ENCODE peak calls at places on chromosomes 4 and X, in eight cellular contexts. One of them, this sample, is unnamed.

GRCh38 chr4:164952551-164952950 is 24.9 kb downstream of the TRIM61 start:
- DNase-seq in HepG2: no peak
- DNase-seq in HCT116: no peak
- DNase-seq in endothelial cell of umbilical vein: no peak
- DNase-seq in H1: no peak
- DNase-seq in K562: no peak
- DNase-seq in GM23338: no peak
- DNase-seq in GM12878: no peak
- DNase-seq in this sample: no peak

GRCh38 chrX:17656035-17656418 is 81.3 kb upstream of the SCML1 start:
- DNase-seq in H1: peak; percentile 48
- DNase-seq in HepG2: no peak
- DNase-seq in HCT116: no peak
- DNase-seq in K562: no peak
- DNase-seq in GM12878: no peak
- DNase-seq in endothelial cell of umbilical vein: no peak
- DNase-seq in GM23338: peak; percentile 48
- DNase-seq in this sample: no peak

GRCh38 chr4:66294626-66295025 is 624.3 kb upstream of the EPHA5 start:
- DNase-seq in K562: no peak
- DNase-seq in H1: no peak
- DNase-seq in GM23338: no peak
- DNase-seq in endothelial cell of umbilical vein: no peak
- DNase-seq in GM12878: no peak
- DNase-seq in HCT116: no peak
- DNase-seq in HepG2: no peak
- DNase-seq in this sample: no peak

GRCh38 chr4:120694973-120695372 is 227.6 kb downstream of the PRDM5 start:
- DNase-seq in GM12878: no peak
- DNase-seq in HepG2: no peak
- DNase-seq in HCT116: peak; percentile 56
- DNase-seq in H1: no peak
- DNase-seq in GM23338: no peak
- DNase-seq in endothelial cell of umbilical vein: peak; percentile 68
- DNase-seq in K562: no peak
- DNase-seq in this sample: no peak

GRCh38 chr4:159540501-159540900 is 437.6 kb downstream of the RAPGEF2 start:
- DNase-seq in endothelial cell of umbilical vein: no peak
- DNase-seq in H1: peak; percentile 53
- DNase-seq in HepG2: no peak
- DNase-seq in GM12878: no peak
- DNase-seq in K562: no peak
- DNase-seq in GM23338: peak; percentile 36
- DNase-seq in HCT116: no peak
- DNase-seq in this sample: no peak

GRCh38 chr4:150973626-150974250 is 41.3 kb downstream of the LRBA start:
- DNase-seq in HCT116: no peak
- DNase-seq in GM12878: no peak
- DNase-seq in H1: no peak
- DNase-seq in K562: no peak
- DNase-seq in HepG2: peak; percentile 88
- DNase-seq in GM23338: no peak
- DNase-seq in endothelial cell of umbilical vein: no peak
- DNase-seq in this sample: no peak

GRCh38 chr4:28792917-28793597 is 1927.1 kb upstream of the PCDH7 start:
- DNase-seq in GM12878: no peak
- DNase-seq in GM23338: no peak
- DNase-seq in HCT116: no peak
- DNase-seq in K562: no peak
- DNase-seq in H1: no peak
- DNase-seq in HepG2: no peak
- DNase-seq in endothelial cell of umbilical vein: no peak
- DNase-seq in this sample: no peak

GRCh38 chr4:19983072-19983471 is 268.6 kb upstream of the SLIT2 start:
- DNase-seq in HCT116: no peak
- DNase-seq in endothelial cell of umbilical vein: peak; percentile 90
- DNase-seq in K562: no peak
- DNase-seq in GM23338: no peak
- DNase-seq in H1: no peak
- DNase-seq in HepG2: no peak
- DNase-seq in GM12878: no peak
- DNase-seq in this sample: peak; percentile 22

GRCh38 chrX:34656467-34656841 is 631 bp downstream of the TMEM47 start:
- DNase-seq in HepG2: no peak
- DNase-seq in GM23338: no peak
- DNase-seq in H1: no peak
- DNase-seq in K562: no peak
- DNase-seq in endothelial cell of umbilical vein: peak; percentile 7
- DNase-seq in HCT116: no peak
- DNase-seq in GM12878: no peak
- DNase-seq in this sample: no peak

GRCh38 chrX:20204354-20204753 is 62.4 kb downstream of the RPS6KA3 start:
- DNase-seq in K562: no peak
- DNase-seq in HepG2: no peak
- DNase-seq in endothelial cell of umbilical vein: no peak
- DNase-seq in GM23338: no peak
- DNase-seq in GM12878: no peak
- DNase-seq in H1: no peak
- DNase-seq in HCT116: no peak
- DNase-seq in this sample: no peak

GRCh38 chrX:109874548-109874947 is 128.4 kb upstream of the TMEM164 start:
- DNase-seq in K562: no peak
- DNase-seq in GM23338: no peak
- DNase-seq in endothelial cell of umbilical vein: no peak
- DNase-seq in HCT116: no peak
- DNase-seq in GM12878: no peak
- DNase-seq in HepG2: no peak
- DNase-seq in H1: no peak
- DNase-seq in this sample: no peak

GRCh38 chr4:119682080-119682479 is 53.5 kb upstream of the PDE5A start:
- DNase-seq in HCT116: no peak
- DNase-seq in K562: no peak
- DNase-seq in GM12878: no peak
- DNase-seq in H1: no peak
- DNase-seq in GM23338: no peak
- DNase-seq in HepG2: no peak
- DNase-seq in endothelial cell of umbilical vein: no peak
- DNase-seq in this sample: no peak

GRCh38 chr4:126458993-126459392 is 1144.2 kb downstream of the FAT4 start:
- DNase-seq in H1: no peak
- DNase-seq in K562: no peak
- DNase-seq in GM12878: no peak
- DNase-seq in HCT116: no peak
- DNase-seq in endothelial cell of umbilical vein: no peak
- DNase-seq in HepG2: no peak
- DNase-seq in GM23338: no peak
- DNase-seq in this sample: no peak

GRCh38 chrX:14506866-14507265 is 22.5 kb upstream of the GLRA2 start:
- DNase-seq in GM12878: no peak
- DNase-seq in HCT116: no peak
- DNase-seq in K562: no peak
- DNase-seq in GM23338: no peak
- DNase-seq in HepG2: no peak
- DNase-seq in endothelial cell of umbilical vein: no peak
- DNase-seq in H1: no peak
- DNase-seq in this sample: no peak

GRCh38 chrX:1462110-1462509 is 9.4 kb upstream of the ASMTL start:
- DNase-seq in HepG2: no peak
- DNase-seq in HCT116: no peak
- DNase-seq in H1: no peak
- DNase-seq in GM23338: no peak
- DNase-seq in GM12878: no peak
- DNase-seq in K562: no peak
- DNase-seq in endothelial cell of umbilical vein: no peak
- DNase-seq in this sample: no peak

GRCh38 chr4:40856836-40857362 is 107.1 kb downstream of the NSUN7 start:
- DNase-seq in H1: peak; percentile 90
- DNase-seq in K562: peak; percentile 69
- DNase-seq in endothelial cell of umbilical vein: peak; percentile 42
- DNase-seq in GM23338: peak; percentile 95
- DNase-seq in GM12878: no peak
- DNase-seq in HCT116: no peak
- DNase-seq in HepG2: no peak
- DNase-seq in this sample: no peak

GRCh38 chr4:176824645-176825366 is 32.1 kb upstream of the VEGFC start:
- DNase-seq in GM12878: no peak
- DNase-seq in K562: no peak
- DNase-seq in endothelial cell of umbilical vein: no peak
- DNase-seq in H1: no peak
- DNase-seq in HCT116: no peak
- DNase-seq in GM23338: no peak
- DNase-seq in HepG2: no peak
- DNase-seq in this sample: no peak

GRCh38 chr4:150297861-150298474 is 219.7 kb downstream of the DCLK2 start:
- DNase-seq in GM12878: peak; percentile 8
- DNase-seq in endothelial cell of umbilical vein: peak; percentile 79
- DNase-seq in HepG2: peak; percentile 41
- DNase-seq in H1: no peak
- DNase-seq in K562: peak; percentile 9
- DNase-seq in HCT116: peak; percentile 45
- DNase-seq in GM23338: peak; percentile 70
- DNase-seq in this sample: peak; percentile 66

GRCh38 chr4:163915896-163916295 is 421.4 kb downstream of the TMA16 start:
- DNase-seq in GM12878: no peak
- DNase-seq in GM23338: no peak
- DNase-seq in endothelial cell of umbilical vein: no peak
- DNase-seq in HCT116: no peak
- DNase-seq in H1: no peak
- DNase-seq in HepG2: no peak
- DNase-seq in K562: no peak
- DNase-seq in this sample: no peak

GRCh38 chrX:68438575-68438974 is 5.3 kb upstream of the OPHN1 start:
- DNase-seq in H1: no peak
- DNase-seq in K562: peak; percentile 55
- DNase-seq in HepG2: peak; percentile 30
- DNase-seq in GM12878: no peak
- DNase-seq in GM23338: no peak
- DNase-seq in endothelial cell of umbilical vein: no peak
- DNase-seq in HCT116: no peak
- DNase-seq in this sample: no peak

GRCh38 chr4:108416831-108417230 is 203.5 kb upstream of the RPL34 start:
- DNase-seq in K562: no peak
- DNase-seq in endothelial cell of umbilical vein: no peak
- DNase-seq in GM12878: no peak
- DNase-seq in H1: no peak
- DNase-seq in HepG2: no peak
- DNase-seq in GM23338: no peak
- DNase-seq in HCT116: no peak
- DNase-seq in this sample: no peak

GRCh38 chr4:152101546-152102183 is 340.9 kb upstream of the GATB start:
- DNase-seq in HCT116: no peak
- DNase-seq in HepG2: no peak
- DNase-seq in GM12878: no peak
- DNase-seq in GM23338: no peak
- DNase-seq in endothelial cell of umbilical vein: no peak
- DNase-seq in H1: no peak
- DNase-seq in K562: no peak
- DNase-seq in this sample: no peak

GRCh38 chr4:34105311-34105710 is 2139.0 kb downstream of the ARAP2 start:
- DNase-seq in GM23338: no peak
- DNase-seq in endothelial cell of umbilical vein: no peak
- DNase-seq in HCT116: no peak
- DNase-seq in K562: no peak
- DNase-seq in HepG2: no peak
- DNase-seq in GM12878: no peak
- DNase-seq in H1: no peak
- DNase-seq in this sample: no peak

GRCh38 chr4:138897818-138898226 is 117.8 kb upstream of the NOCT start:
- DNase-seq in HCT116: no peak
- DNase-seq in H1: no peak
- DNase-seq in endothelial cell of umbilical vein: no peak
- DNase-seq in GM12878: no peak
- DNase-seq in GM23338: no peak
- DNase-seq in K562: peak; percentile 29
- DNase-seq in HepG2: peak; percentile 7
- DNase-seq in this sample: no peak

GRCh38 chrX:130014356-130014755 is 31.9 kb downstream of the BCORL1 start:
- DNase-seq in GM12878: no peak
- DNase-seq in H1: no peak
- DNase-seq in endothelial cell of umbilical vein: no peak
- DNase-seq in HepG2: no peak
- DNase-seq in GM23338: no peak
- DNase-seq in HCT116: no peak
- DNase-seq in K562: no peak
- DNase-seq in this sample: no peak

GRCh38 chr4:13524504-13525243 is 19.6 kb downstream of the NKX3-2 start:
- DNase-seq in HepG2: no peak
- DNase-seq in GM12878: no peak
- DNase-seq in endothelial cell of umbilical vein: no peak
- DNase-seq in GM23338: peak; percentile 77
- DNase-seq in HCT116: no peak
- DNase-seq in H1: peak; percentile 73
- DNase-seq in K562: no peak
- DNase-seq in this sample: no peak
- TF ChIP-seq EZH2 in HepG2: no peak
- TF ChIP-seq EZH2 in GM12878: no peak
- TF ChIP-seq EZH2 in endothelial cell of umbilical vein: no peak
- TF ChIP-seq EZH2 in GM23338: peak; percentile 63
- TF ChIP-seq EZH2 in HCT116: no peak
- TF ChIP-seq EZH2 in H1: peak; percentile 93
- TF ChIP-seq EZH2 in K562: no peak
- TF ChIP-seq EZH2 in this sample: no peak

DNA sequence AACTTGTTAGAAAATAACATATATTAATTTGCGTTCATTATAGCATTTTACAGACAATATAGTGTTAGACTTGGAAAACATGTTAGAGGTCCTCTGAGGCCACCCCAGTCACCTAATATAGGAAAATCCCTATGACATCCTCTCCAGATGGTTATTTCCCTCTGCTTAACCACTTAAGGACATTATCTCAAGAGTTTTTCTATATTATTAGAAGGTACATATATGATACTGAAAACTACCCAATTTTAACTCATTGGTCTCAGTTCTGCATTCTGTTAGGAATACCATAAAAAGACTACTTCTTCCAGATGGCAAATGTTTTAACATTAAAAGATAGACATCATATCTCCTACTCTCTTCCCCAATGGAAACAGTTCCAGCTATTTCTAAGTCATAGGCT is 21.4 kb downstream of the PTPN13 start:
- DNase-seq in HCT116: no peak
- DNase-seq in H1: no peak
- DNase-seq in GM23338: no peak
- DNase-seq in GM12878: no peak
- DNase-seq in HepG2: no peak
- DNase-seq in K562: no peak
- DNase-seq in endothelial cell of umbilical vein: no peak
- DNase-seq in this sample: no peak
- H3K4me3 ChIP-seq in HCT116: no peak overlapping the region
- H3K4me3 ChIP-seq in H1: no peak overlapping the region
- H3K4me3 ChIP-seq in GM23338: no peak overlapping the region
- H3K4me3 ChIP-seq in GM12878: no peak overlapping the region
- H3K4me3 ChIP-seq in HepG2: no peak overlapping the region
- H3K4me3 ChIP-seq in K562: no peak overlapping the region
- H3K4me3 ChIP-seq in endothelial cell of umbilical vein: no peak overlapping the region
- H3K4me3 ChIP-seq in this sample: no peak overlapping the region

GRCh38 chr4:184825394-184826314 is at the start of gene ACSL1:
- DNase-seq in HepG2: peak; percentile 39
- DNase-seq in GM23338: peak; percentile 79
- DNase-seq in H1: peak; percentile 73
- DNase-seq in HCT116: no peak
- DNase-seq in GM12878: no peak
- DNase-seq in endothelial cell of umbilical vein: peak; percentile 48
- DNase-seq in K562: peak; percentile 93
- DNase-seq in this sample: no peak
- TF ChIP-seq POLR2AphosphoS5 in HepG2: no peak
- TF ChIP-seq POLR2AphosphoS5 in GM23338: peak; percentile 45
- TF ChIP-seq POLR2AphosphoS5 in H1: no peak
- TF ChIP-seq POLR2AphosphoS5 in HCT116: peak; percentile 60
- TF ChIP-seq POLR2AphosphoS5 in GM12878: peak; percentile 77
- TF ChIP-seq POLR2AphosphoS5 in endothelial cell of umbilical vein: peak; percentile 1
- TF ChIP-seq POLR2AphosphoS5 in K562: peak; percentile 41
- TF ChIP-seq POLR2AphosphoS5 in this sample: peak; percentile 47

GRCh38 chr4:80268081-80268823 is 1.8 kb downstream of the FGF5 start:
- DNase-seq in HCT116: no peak
- DNase-seq in HepG2: no peak
- DNase-seq in K562: no peak
- DNase-seq in H1: peak; percentile 55
- DNase-seq in endothelial cell of umbilical vein: no peak
- DNase-seq in GM23338: peak; percentile 56
- DNase-seq in GM12878: no peak
- DNase-seq in this sample: no peak
- TF ChIP-seq EZH2 in HCT116: no peak
- TF ChIP-seq EZH2 in HepG2: no peak
- TF ChIP-seq EZH2 in K562: no peak
- TF ChIP-seq EZH2 in H1: peak; percentile 93
- TF ChIP-seq EZH2 in endothelial cell of umbilical vein: no peak
- TF ChIP-seq EZH2 in GM23338: peak; percentile 75
- TF ChIP-seq EZH2 in GM12878: no peak
- TF ChIP-seq EZH2 in this sample: no peak